ENCODE peak calls at places on chromosomes 2 and 18, in ten cellular contexts. M is HFF-Myc; U is CD8-positive, alpha-beta T cell; Z is astrocyte of the cerebellum; H is AG04449; L is lower lobe of right lung; F is bronchial epithelial cell; T is esophagus muscularis mucosa; J is fibroblast of mammary gland; P is psoas muscle. Y is an unnamed sample.

GRCh38 chr2:74440378-74441110 is 1.2 kb downstream of the RTKN start:
- DNase-seq in P (peak), U (peak), Z (no peak), F (peak), H (no peak), J (peak), L (peak), M (peak), T (peak), Y (peak)

GRCh38 chr2:118058979-118059378 is 29.3 kb upstream of the INSIG2 start:
- DNase-seq in M (no peak), J (peak), H (no peak), Z (peak), L (no peak), T (no peak), U (no peak), P (no peak), F (no peak), Y (no peak)

GRCh38 chr2:196143641-196144236 is 27.6 kb downstream of the STK17B start:
- DNase-seq in U (no peak), P (no peak), M (no peak), Z (no peak), T (no peak), L (no peak), H (no peak), F (peak), J (peak), Y (no peak)

GRCh38 chr2:39266906-39267434 is 23.2 kb upstream of the CDKL4 start:
- DNase-seq in L (no peak), T (no peak), M (peak), U (no peak), P (no peak), Z (peak), J (peak), F (no peak), H (no peak), Y (no peak)

GRCh38 chr2:229719926-229720652 is 5.7 kb upstream of the DNER start:
- DNase-seq in Z (no peak), T (no peak), L (no peak), F (peak), P (no peak), H (no peak), U (no peak), M (no peak), J (no peak), Y (no peak)

GRCh38 chr2:216029416-216030129 is 16.2 kb upstream of the MREG start:
- DNase-seq in H (no peak), F (no peak), P (no peak), T (no peak), J (peak), L (no peak), M (no peak), U (no peak), Z (no peak), Y (no peak)

GRCh38 chr18:60413944-60414547 is 41.5 kb upstream of the MC4R start:
- DNase-seq in F (peak), M (no peak), Z (no peak), U (no peak), J (peak), L (no peak), T (no peak), H (no peak), P (no peak), Y (no peak)

GRCh38 chr2:105176429-105176828 is 65.1 kb upstream of the GPR45 start:
- DNase-seq in L (no peak), H (no peak), U (no peak), T (no peak), F (no peak), M (no peak), Z (no peak), J (no peak), P (no peak), Y (no peak)

GRCh38 chr2:235270951-235271350 is 222.9 kb upstream of the AGAP1 start:
- DNase-seq in M (no peak), T (no peak), L (no peak), U (no peak), F (peak), J (peak), P (no peak), Z (peak), H (peak), Y (peak)

GRCh38 chr2:218186876-218187649 is 20.3 kb upstream of the CXCR1 start:
- DNase-seq in Z (no peak), U (no peak), P (no peak), M (no peak), L (no peak), T (no peak), J (no peak), H (no peak), F (peak), Y (no peak)

GRCh38 chr2:110215566-110216158 is 3.3 kb upstream of the MTLN start:
- DNase-seq in F (no peak), T (no peak), P (no peak), U (no peak), L (no peak), H (no peak), M (no peak), J (no peak), Z (no peak), Y (no peak)

GRCh38 chr2:16413257-16413656 is 252.4 kb downstream of the CYRIA start:
- DNase-seq in T (no peak), F (no peak), M (no peak), Z (no peak), P (no peak), L (no peak), U (no peak), H (no peak), J (no peak), Y (no peak)

GRCh38 chr18:45255142-45255890 is 360.0 kb upstream of the SLC14A2 start:
- DNase-seq in M (peak), F (peak), L (no peak), U (no peak), P (no peak), T (no peak), J (peak), Z (peak), H (peak), Y (peak)

GRCh38 chr2:123791716-123792115 is 233.4 kb upstream of the CNTNAP5 start:
- DNase-seq in T (no peak), Z (no peak), H (no peak), M (no peak), J (no peak), L (no peak), F (no peak), U (no peak), P (no peak), Y (no peak)

GRCh38 chr18:46519870-46520269 is 137.2 kb downstream of the LOXHD1 start:
- DNase-seq in L (no peak), P (no peak), H (no peak), Z (no peak), J (no peak), T (no peak), M (no peak), U (no peak), F (no peak), Y (no peak)

GRCh38 chr18:12257996-12258718 is 4.0 kb downstream of the CIDEA start:
- DNase-seq in L (no peak), T (no peak), U (no peak), J (no peak), Z (no peak), M (no peak), P (no peak), H (no peak), F (peak), Y (no peak)

GRCh38 chr2:179936654-179937053 is 70.4 kb downstream of the CWC22 start:
- DNase-seq in Z (no peak), U (peak), J (peak), L (no peak), T (no peak), M (no peak), H (no peak), P (no peak), F (peak), Y (no peak)

GRCh38 chr2:231199219-231199618 is 788 bp downstream of the ARMC9 start:
- DNase-seq in U (no peak), L (no peak), H (no peak), P (no peak), Z (no peak), M (no peak), F (peak), T (no peak), J (peak), Y (peak)

GRCh38 chr2:161045726-161046125 is 114.5 kb upstream of the TANK start:
- DNase-seq in Z (no peak), F (no peak), U (no peak), T (no peak), H (no peak), M (no peak), P (no peak), J (peak), L (no peak), Y (no peak)

GRCh38 chr2:215499330-215499729 is 63.5 kb upstream of the FN1 start:
- DNase-seq in L (no peak), T (no peak), Z (no peak), M (no peak), P (no peak), F (no peak), H (no peak), U (no peak), J (peak), Y (no peak)

GRCh38 chr2:20667531-20668401 is 822 bp downstream of the GDF7 start:
- DNase-seq in T (no peak), L (peak), U (no peak), Z (no peak), F (no peak), H (no peak), M (no peak), P (no peak), J (no peak), Y (no peak)

GRCh38 chr2:232636788-232637420 is 3.5 kb downstream of the EFHD1 start:
- DNase-seq in Z (no peak), J (no peak), P (no peak), M (no peak), F (no peak), T (no peak), L (no peak), H (no peak), U (no peak), Y (no peak)

GRCh38 chr2:196290569-196290968 is 119.2 kb upstream of the STK17B start:
- DNase-seq in T (no peak), L (no peak), F (no peak), H (no peak), P (no peak), J (no peak), M (no peak), Z (no peak), U (no peak), Y (no peak)

GRCh38 chr2:128786800-128787478 is 468.3 kb upstream of the HS6ST1 start:
- DNase-seq in U (no peak), T (peak), F (peak), M (no peak), J (peak), Z (peak), H (no peak), P (no peak), L (no peak), Y (no peak)

GRCh38 chr2:219404954-219405353 is 13.2 kb upstream of the DES start:
- DNase-seq in U (no peak), Z (no peak), H (no peak), J (no peak), M (no peak), F (no peak), L (no peak), T (no peak), P (peak), Y (no peak)

GRCh38 chr2:108968619-108969018 is 20.4 kb downstream of the EDAR start:
- DNase-seq in T (no peak), Z (no peak), H (no peak), J (no peak), P (no peak), M (no peak), U (no peak), F (peak), L (no peak), Y (no peak)

GRCh38 chr2:18781541-18782280 is 192.3 kb upstream of the NT5C1B start:
- DNase-seq in J (no peak), M (no peak), H (no peak), L (no peak), P (no peak), F (no peak), Z (no peak), T (no peak), U (no peak), Y (no peak)

GRCh38 chr2:128560718-128561117 is 242.1 kb upstream of the HS6ST1 start:
- DNase-seq in P (no peak), H (no peak), M (no peak), J (no peak), T (peak), Z (no peak), F (no peak), U (no peak), L (no peak), Y (no peak)

GRCh38 chr2:674319-674985 is 2.8 kb downstream of the TMEM18 start:
- DNase-seq in J (peak), Z (no peak), T (peak), M (no peak), U (no peak), H (no peak), P (no peak), F (no peak), L (no peak), Y (no peak)

GRCh38 chr2:143710879-143711278 is 581.7 kb downstream of the ARHGAP15 start:
- DNase-seq in P (no peak), L (no peak), U (no peak), Z (no peak), F (no peak), J (no peak), T (no peak), M (no peak), H (no peak), Y (no peak)

GRCh38 chr2:182866095-182866460 is 359 bp downstream of the FRZB start:
- DNase-seq in F (no peak), Z (no peak), T (no peak), H (no peak), L (no peak), M (no peak), J (peak), P (peak), U (no peak), Y (no peak)
- H3K4me3 ChIP-seq in F (no peak), Z (peak), T (peak), H (peak), L (peak), M (peak), J (peak), P (peak), U (no peak), Y (peak)

GRCh38 chr18:26181343-26181826 is 44.9 kb upstream of the TAF4B start:
- DNase-seq in H (no peak), J (no peak), F (no peak), Z (no peak), M (no peak), P (no peak), L (no peak), T (no peak), U (no peak), Y (no peak)

GRCh38 chr18:26190506-26190905 is 35.7 kb upstream of the TAF4B start:
- DNase-seq in H (no peak), Z (no peak), J (no peak), U (peak), F (no peak), T (no peak), P (no peak), L (no peak), M (no peak), Y (no peak)

DNA sequence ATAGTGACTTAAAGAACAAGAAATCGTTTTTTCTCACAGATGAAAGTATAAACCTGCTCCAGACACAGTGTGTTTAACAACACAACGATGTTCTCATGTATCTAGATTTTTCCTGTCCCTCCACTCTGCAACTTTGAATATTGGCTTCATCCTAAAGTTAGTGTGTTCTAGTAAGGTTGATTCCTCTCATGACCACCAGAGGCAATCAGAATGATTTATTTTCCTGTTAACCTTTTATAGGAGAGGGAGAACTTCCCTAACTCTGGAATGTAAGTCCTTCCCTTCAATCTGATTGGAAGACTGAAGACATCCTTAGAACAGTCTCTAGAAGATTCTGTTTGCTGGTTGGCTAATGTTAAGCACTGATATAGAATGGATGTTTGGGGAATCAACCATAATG is 41.0 kb upstream of the TAF4B start:
- DNase-seq in F (peak), L (no peak), U (no peak), M (peak), P (no peak), H (no peak), T (no peak), Z (no peak), J (no peak), Y (no peak)
- TF ChIP-seq CTCF in F (no peak), L (no peak), U (no peak), M (peak), P (no peak), H (no peak), T (no peak), Z (peak), J (peak), Y (no peak)

GRCh38 chr2:86186431-86186830 is 8.8 kb downstream of the IMMT start:
- DNase-seq in P (no peak), M (no peak), H (no peak), T (no peak), U (no peak), Z (no peak), L (no peak), F (no peak), J (no peak), Y (no peak)

GRCh38 chr2:86189782-86190416 is 5.4 kb downstream of the IMMT start:
- DNase-seq in H (no peak), M (no peak), U (no peak), L (no peak), J (no peak), T (no peak), Z (no peak), F (no peak), P (no peak), Y (no peak)

GRCh38 chr2:86185517-86186212 is 9.6 kb downstream of the IMMT start:
- DNase-seq in H (no peak), Z (no peak), M (no peak), U (no peak), J (no peak), F (no peak), T (no peak), L (no peak), P (no peak), Y (no peak)
- H3K4me3 ChIP-seq in H (no peak), Z (no peak), M (no peak), U (no peak), J (no peak), F (no peak), T (no peak), L (no peak), P (no peak), Y (no peak)

GRCh38 chr2:102975996-102976636 is 214.3 kb downstream of the TMEM182 start:
- DNase-seq in T (no peak), M (no peak), J (peak), Z (peak), U (no peak), F (peak), L (no peak), P (no peak), H (no peak), Y (no peak)
- TF ChIP-seq CTCF in T (no peak), M (no peak), J (peak), Z (peak), U (no peak), F (peak), L (no peak), P (peak), H (no peak), Y (no peak)

DNA sequence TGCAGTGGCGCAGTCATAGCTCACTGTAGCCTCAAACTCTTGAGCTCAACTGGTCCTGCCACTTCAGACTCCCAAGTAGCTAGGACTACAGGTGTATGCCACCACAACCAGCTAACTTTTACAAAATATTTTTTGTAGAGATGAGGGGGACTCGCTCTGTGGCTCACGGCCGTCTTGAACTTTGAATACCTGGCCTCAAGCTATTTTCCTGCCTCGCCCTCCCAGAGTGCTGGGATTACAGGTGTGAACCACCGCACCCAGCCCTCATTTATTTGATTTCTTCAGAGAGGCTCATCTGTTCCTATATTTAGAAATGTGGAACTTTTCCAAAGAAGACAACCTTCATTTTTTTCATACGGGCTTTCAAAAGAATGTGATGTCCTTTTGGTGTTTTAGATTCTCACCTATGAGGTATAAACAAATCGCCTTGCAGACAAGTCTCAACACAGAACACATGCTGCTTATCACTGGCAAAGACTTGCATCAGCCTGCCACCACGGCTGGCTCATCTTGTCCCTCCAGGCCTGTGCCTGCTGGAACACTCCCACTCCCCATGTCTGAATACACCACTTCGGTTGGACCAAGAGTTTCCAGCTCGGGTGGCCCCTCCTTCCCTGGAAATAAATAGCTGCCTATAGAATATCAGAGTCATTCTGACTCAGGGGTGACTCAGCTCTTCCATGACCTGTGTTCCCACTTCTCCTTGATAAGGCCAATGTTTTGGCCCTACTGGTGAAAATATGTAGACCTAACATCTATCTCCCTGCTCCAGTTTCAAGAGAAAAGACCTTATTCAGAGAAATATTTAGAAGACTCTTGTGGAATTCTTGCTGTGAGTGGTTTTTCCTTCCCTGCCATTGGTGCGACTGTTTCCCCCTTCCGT is 202.6 kb downstream of the TGIF1 start:
- DNase-seq in H (peak), Z (peak), U (no peak), P (peak), J (peak), L (no peak), T (no peak), F (peak), M (peak), Y (peak)
- H3K4me3 ChIP-seq in H (no peak), Z (no peak), U (no peak), P (no peak), J (no peak), L (no peak), T (no peak), F (no peak), M (no peak), Y (no peak)

GRCh38 chr2:86105969-86106945 is at the start of gene PTCD3:
- DNase-seq in J (peak), F (peak), T (peak), U (peak), H (peak), L (peak), M (peak), Z (peak), P (peak), Y (peak)

GRCh38 chr2:86107031-86107430 is 996 bp downstream of the PTCD3 start:
- DNase-seq in M (no peak), J (peak), U (no peak), H (no peak), Z (no peak), F (peak), L (no peak), P (no peak), T (no peak), Y (no peak)

GRCh38 chr2:86102157-86102556 is 3.5 kb downstream of the POLR1A start:
- DNase-seq in F (no peak), L (no peak), M (no peak), H (no peak), U (no peak), Z (no peak), P (no peak), T (no peak), J (no peak), Y (no peak)

GRCh38 chr2:86105252-86105968 is at the start of gene POLR1A:
- DNase-seq in F (peak), Z (peak), L (peak), M (peak), H (peak), U (peak), J (peak), T (peak), P (peak), Y (peak)
- TF ChIP-seq CTCF in F (peak), Z (peak), L (peak), M (no peak), H (no peak), U (no peak), J (peak), T (no peak), P (peak), Y (peak)

DNA sequence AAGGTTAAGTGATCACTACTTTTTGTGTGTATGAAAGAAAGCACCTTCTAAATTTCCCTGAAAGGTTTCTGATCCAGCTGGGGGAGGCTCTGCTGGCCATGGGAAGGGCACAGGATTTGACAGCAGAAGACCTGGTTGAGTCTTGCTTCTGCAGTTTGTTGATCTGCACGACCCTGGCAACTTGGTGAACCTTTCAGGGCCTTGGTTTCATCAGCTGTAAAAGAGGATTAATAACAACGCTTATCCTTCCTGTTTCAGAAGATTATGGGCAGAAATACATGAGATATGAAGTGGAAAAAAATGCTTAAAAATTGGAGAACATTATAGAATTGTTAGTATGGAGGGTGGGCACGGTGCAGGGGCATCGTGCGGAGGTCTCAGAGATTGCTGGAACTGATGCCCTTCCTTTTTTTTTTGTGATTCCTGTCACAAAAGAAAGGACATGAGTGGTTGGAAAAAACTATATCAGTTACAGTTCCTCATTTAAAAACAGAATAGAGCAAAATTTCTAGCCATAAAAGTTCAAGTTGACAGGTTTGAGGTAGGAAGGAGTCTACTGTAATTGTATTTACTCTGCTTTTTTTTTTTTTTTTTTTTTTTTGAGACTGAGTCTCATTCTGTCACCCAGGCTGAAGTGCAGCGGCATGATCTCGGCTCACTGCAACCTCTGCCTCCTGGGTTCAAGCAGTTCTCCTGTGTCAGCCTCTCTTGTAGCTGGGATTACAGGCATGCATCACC is 47.4 kb downstream of the MFSD6 start:
- DNase-seq in F (no peak), J (no peak), T (no peak), L (no peak), M (no peak), U (no peak), Z (no peak), H (no peak), P (no peak), Y (no peak)
- H3K4me3 ChIP-seq in F (no peak), J (no peak), T (no peak), L (no peak), M (no peak), U (no peak), Z (no peak), H (no peak), P (no peak), Y (no peak)